ENCODE peak calls at places on chromosomes 3 and 15, in seven cellular contexts. X is M059J, I is mesothelial cell of epicardium, C is IMR-90, P is ovary, W is iPS-NIHi11, G is AG09309. T is an unnamed sample.

GRCh38 chr3:73213906-73214305 is 152.4 kb downstream of the EBLN2 start:
- DNase-seq in X (peak), I (no peak), C (no peak), P (no peak), W (no peak), G (peak), T (no peak)

GRCh38 chr15:73897441-73898261 is 24.3 kb downstream of the TBC1D21 start:
- DNase-seq in X (peak), I (no peak), C (peak), P (no peak), W (peak), G (peak), T (peak)

GRCh38 chr3:8962226-8962861 is 928 bp downstream of the RAD18 start:
- DNase-seq in X (peak), I (no peak), C (peak), P (no peak), W (no peak), G (no peak), T (no peak)

GRCh38 chr3:189630667-189631372 is 369 bp upstream of the TP63 start:
- DNase-seq in X (peak), I (no peak), C (no peak), P (no peak), W (no peak), G (no peak), T (no peak)

GRCh38 chr15:75553659-75554058 is 25.5 kb downstream of the PTPN9 start:
- DNase-seq in X (no peak), I (no peak), C (no peak), P (no peak), W (no peak), G (no peak), T (no peak)

GRCh38 chr3:106582151-106582550 is 713.3 kb upstream of the CBLB start:
- DNase-seq in X (no peak), I (no peak), C (peak), P (no peak), W (no peak), G (no peak), T (no peak)

GRCh38 chr3:136120373-136121348 is 75.5 kb downstream of the MSL2 start:
- DNase-seq in X (peak), I (no peak), C (peak), P (no peak), W (no peak), G (no peak), T (no peak)

GRCh38 chr3:12479919-12480425 is 4.3 kb upstream of the TSEN2 start:
- DNase-seq in X (peak), I (no peak), C (peak), P (no peak), W (peak), G (no peak), T (peak)

GRCh38 chr15:40445411-40446055 is 4.8 kb downstream of the BAHD1 start:
- DNase-seq in X (peak), I (no peak), C (peak), P (no peak), W (no peak), G (no peak), T (no peak)

GRCh38 chr15:48563944-48564343 is 81.6 kb downstream of the FBN1 start:
- DNase-seq in X (no peak), I (no peak), C (no peak), P (no peak), W (no peak), G (no peak), T (no peak)

GRCh38 chr3:196518999-196519737 is 4.0 kb upstream of the SMCO1 start:
- DNase-seq in X (peak), I (no peak), C (peak), P (no peak), W (peak), G (no peak), T (peak)

GRCh38 chr3:9201278-9201677 is 48.2 kb downstream of the SRGAP3 start:
- DNase-seq in X (no peak), I (no peak), C (no peak), P (no peak), W (no peak), G (peak), T (no peak)

GRCh38 chr15:52730163-52730562 is 51.0 kb upstream of the ATOSA start:
- DNase-seq in X (peak), I (no peak), C (peak), P (no peak), W (no peak), G (no peak), T (no peak)

GRCh38 chr3:155664922-155665695 is 79.8 kb downstream of the PLCH1 start:
- DNase-seq in X (peak), I (no peak), C (peak), P (peak), W (no peak), G (peak), T (peak)

GRCh38 chr15:101534376-101534970 is 45.0 kb upstream of the PCSK6 start:
- DNase-seq in X (no peak), I (no peak), C (no peak), P (no peak), W (no peak), G (no peak), T (no peak)

GRCh38 chr3:72180405-72180804 is 395.5 kb upstream of the PROK2 start:
- DNase-seq in X (no peak), I (no peak), C (no peak), P (no peak), W (no peak), G (no peak), T (no peak)

GRCh38 chr3:61040618-61041017 is 210.6 kb downstream of the FHIT start:
- DNase-seq in X (no peak), I (no peak), C (no peak), P (no peak), W (no peak), G (no peak), T (no peak)

GRCh38 chr15:52439470-52439869 is 89.2 kb downstream of the MYO5A start:
- DNase-seq in X (no peak), I (no peak), C (no peak), P (no peak), W (no peak), G (no peak), T (no peak)

GRCh38 chr3:128492353-128493220 is at the start of gene GATA2:
- DNase-seq in X (no peak), I (no peak), C (no peak), P (no peak), W (no peak), G (no peak), T (peak)

GRCh38 chr3:114120211-114120610 is 58.6 kb downstream of the DRD3 start:
- DNase-seq in X (no peak), I (no peak), C (no peak), P (no peak), W (no peak), G (no peak), T (no peak)

GRCh38 chr3:168801792-168802191 is 706.1 kb upstream of the GOLIM4 start:
- DNase-seq in X (peak), I (no peak), C (peak), P (no peak), W (no peak), G (peak), T (no peak)

GRCh38 chr15:93319121-93319814 is 230.3 kb upstream of the RGMA start:
- DNase-seq in X (no peak), I (no peak), C (no peak), P (no peak), W (peak), G (no peak), T (no peak)

GRCh38 chr3:142649996-142650693 is 54.0 kb downstream of the PLS1 start:
- DNase-seq in X (peak), I (no peak), C (no peak), P (no peak), W (no peak), G (no peak), T (no peak)

GRCh38 chr3:126394179-126394976 is at the start of gene CFAP100:
- DNase-seq in X (peak), I (no peak), C (peak), P (peak), W (peak), G (no peak), T (peak)

GRCh38 chr3:61725851-61726333 is 164.5 kb downstream of the PTPRG start:
- DNase-seq in X (peak), I (no peak), C (peak), P (no peak), W (peak), G (no peak), T (no peak)

GRCh38 chr3:4994144-4994730 is 15.0 kb downstream of the BHLHE40 start:
- DNase-seq in X (peak), I (no peak), C (peak), P (no peak), W (no peak), G (no peak), T (no peak)

GRCh38 chr3:129553771-129554170 is 10.8 kb downstream of the H1-8 start:
- DNase-seq in X (no peak), I (no peak), C (no peak), P (no peak), W (no peak), G (no peak), T (peak)

GRCh38 chr3:119559441-119559963 is at the start of gene CD80:
- DNase-seq in X (peak), I (no peak), C (peak), P (no peak), W (peak), G (peak), T (peak)

GRCh38 chr3:50515565-50516047 is 12.2 kb upstream of the CACNA2D2 start:
- DNase-seq in X (no peak), I (no peak), C (no peak), P (peak), W (peak), G (no peak), T (peak)

GRCh38 chr3:71896751-71897150 is 111.8 kb upstream of the PROK2 start:
- DNase-seq in X (no peak), I (no peak), C (no peak), P (no peak), W (no peak), G (no peak), T (no peak)

GRCh38 chr15:45855907-45856579 is 221.2 kb downstream of the SQOR start:
- DNase-seq in X (peak), I (no peak), C (no peak), P (no peak), W (no peak), G (no peak), T (no peak)

GRCh38 chr3:9130318-9131110 is 118.9 kb downstream of the SRGAP3 start:
- DNase-seq in X (peak), I (no peak), C (no peak), P (no peak), W (no peak), G (no peak), T (no peak)

GRCh38 chr3:139318431-139318816 is 25.4 kb upstream of the MRPS22 start:
- DNase-seq in X (no peak), I (no peak), C (no peak), P (no peak), W (no peak), G (no peak), T (no peak)

T was measured in right cardiac atrium.